ENCODE peak calls at places on chromosomes 6 and 20, in five cellular contexts. I is lung; W is upper lobe of right lung; Z is CD8-positive, alpha-beta T cell; G is naive thymus-derived CD4-positive, alpha-beta T cell. A is an unnamed sample.
A peak's percentile ranks its signal among the peaks of the same experiment; 100 is the strongest.

GRCh38 chr6:162237331-162237730 is 490.2 kb downstream of the PRKN start:
- DNase-seq in I (no peak), W (no peak), Z (no peak), G (no peak), A (no peak)

GRCh38 chr6:8526619-8527018 is 91.3 kb upstream of the SLC35B3 start:
- DNase-seq in I (no peak), W (no peak), Z (no peak), G (no peak), A (no peak)

GRCh38 chr6:33869826-33870423 is 66.1 kb upstream of the MLN start:
- DNase-seq in I (no peak), W (no peak), Z (no peak), G (no peak), A (no peak)

GRCh38 chr6:149904661-149905370 is 6.9 kb upstream of the RAET1E start:
- DNase-seq in I (no peak), W (peak; percentile 54), Z (no peak), G (no peak), A (no peak)

GRCh38 chr6:155291291-155291690 is 23.0 kb downstream of the TFB1M start:
- DNase-seq in I (no peak), W (no peak), Z (no peak), G (no peak), A (no peak)

GRCh38 chr20:20549699-20550098 is 162.7 kb downstream of the RALGAPA2 start:
- DNase-seq in I (no peak), W (no peak), Z (no peak), G (no peak), A (no peak)

GRCh38 chr20:431012-431904 is 23.2 kb downstream of the RBCK1 start:
- DNase-seq in I (peak; percentile 58), W (no peak), Z (peak; percentile 18), G (no peak), A (no peak)

GRCh38 chr20:3173582-3174441 is 463 bp upstream of the LZTS3 start:
- DNase-seq in I (peak; percentile 90), W (peak; percentile 96), Z (peak; percentile 90), G (peak; percentile 81), A (peak; percentile 91)

GRCh38 chr20:4507288-4507719 is 214.4 kb upstream of the PRND start:
- DNase-seq in I (no peak), W (no peak), Z (no peak), G (no peak), A (no peak)

GRCh38 chr6:3421763-3422456 is 34.9 kb downstream of the SLC22A23 start:
- DNase-seq in I (no peak), W (no peak), Z (no peak), G (no peak), A (no peak)

GRCh38 chr6:169624785-169625184 is 77.0 kb downstream of the WDR27 start:
- DNase-seq in I (no peak), W (no peak), Z (no peak), G (no peak), A (no peak)

GRCh38 chr20:45041464-45042337 is 59.2 kb downstream of the KCNS1 start:
- DNase-seq in I (no peak), W (no peak), Z (no peak), G (no peak), A (no peak)

GRCh38 chr6:71533939-71534379 is 245.3 kb downstream of the OGFRL1 start:
- DNase-seq in I (no peak), W (no peak), Z (no peak), G (no peak), A (no peak)

GRCh38 chr6:105488521-105489212 is 85.8 kb upstream of the PREP start:
- DNase-seq in I (no peak), W (no peak), Z (no peak), G (no peak), A (no peak)

GRCh38 chr6:97026298-97026697 is 101.8 kb downstream of the KLHL32 start:
- DNase-seq in I (no peak), W (no peak), Z (no peak), G (no peak), A (no peak)

GRCh38 chr6:110551088-110551487 is 74.7 kb upstream of the SLC22A16 start:
- DNase-seq in I (no peak), W (no peak), Z (no peak), G (no peak), A (no peak)

GRCh38 chr6:150641398-150642139 is 41.9 kb downstream of the PLEKHG1 start:
- DNase-seq in I (no peak), W (no peak), Z (no peak), G (no peak), A (no peak)

GRCh38 chr20:25270829-25271251 is 23.0 kb downstream of the PYGB start:
- DNase-seq in I (no peak), W (peak; percentile 44), Z (no peak), G (no peak), A (no peak)

GRCh38 chr6:14811760-14812428 is 434.0 kb upstream of the JARID2 start:
- DNase-seq in I (no peak), W (no peak), Z (no peak), G (no peak), A (no peak)

GRCh38 chr6:128990349-128990748 is 107.4 kb downstream of the LAMA2 start:
- DNase-seq in I (no peak), W (no peak), Z (no peak), G (no peak), A (no peak)

GRCh38 chr6:10409160-10409765 is 5.6 kb downstream of the TFAP2A start:
- DNase-seq in I (no peak), W (no peak), Z (no peak), G (no peak), A (no peak)

DNA sequence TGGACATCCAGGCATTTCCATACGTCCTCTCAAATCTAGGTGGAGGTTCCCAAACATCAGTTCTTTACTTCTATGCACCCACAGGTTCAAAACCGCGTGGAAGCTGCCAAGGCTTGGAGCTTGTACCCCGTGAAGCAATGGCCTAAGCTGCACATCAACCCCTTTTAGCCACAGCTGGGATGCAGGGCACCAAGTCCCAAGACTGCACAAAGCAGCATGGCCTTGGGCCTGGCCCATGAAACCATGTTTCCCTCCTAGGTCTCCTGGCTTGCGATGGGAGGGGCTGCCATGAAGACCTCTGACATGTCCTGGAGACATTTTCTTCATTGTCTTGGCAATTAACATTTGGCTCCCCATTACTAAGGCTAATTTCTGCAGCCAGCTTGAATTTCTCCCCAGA is 88.9 kb upstream of the CBLN4 start:
- DNase-seq in I (no peak), W (no peak), Z (no peak), G (no peak), A (no peak)
- H3K9me3 ChIP-seq in I (peaks cover 6% of the 10 kb centered on the region), W (no peaks in the 10 kb centered on the region), Z (no peaks in the 10 kb centered on the region), G (no peaks in the 10 kb centered on the region), A (peaks cover 2% of the 10 kb centered on the region)

DNA sequence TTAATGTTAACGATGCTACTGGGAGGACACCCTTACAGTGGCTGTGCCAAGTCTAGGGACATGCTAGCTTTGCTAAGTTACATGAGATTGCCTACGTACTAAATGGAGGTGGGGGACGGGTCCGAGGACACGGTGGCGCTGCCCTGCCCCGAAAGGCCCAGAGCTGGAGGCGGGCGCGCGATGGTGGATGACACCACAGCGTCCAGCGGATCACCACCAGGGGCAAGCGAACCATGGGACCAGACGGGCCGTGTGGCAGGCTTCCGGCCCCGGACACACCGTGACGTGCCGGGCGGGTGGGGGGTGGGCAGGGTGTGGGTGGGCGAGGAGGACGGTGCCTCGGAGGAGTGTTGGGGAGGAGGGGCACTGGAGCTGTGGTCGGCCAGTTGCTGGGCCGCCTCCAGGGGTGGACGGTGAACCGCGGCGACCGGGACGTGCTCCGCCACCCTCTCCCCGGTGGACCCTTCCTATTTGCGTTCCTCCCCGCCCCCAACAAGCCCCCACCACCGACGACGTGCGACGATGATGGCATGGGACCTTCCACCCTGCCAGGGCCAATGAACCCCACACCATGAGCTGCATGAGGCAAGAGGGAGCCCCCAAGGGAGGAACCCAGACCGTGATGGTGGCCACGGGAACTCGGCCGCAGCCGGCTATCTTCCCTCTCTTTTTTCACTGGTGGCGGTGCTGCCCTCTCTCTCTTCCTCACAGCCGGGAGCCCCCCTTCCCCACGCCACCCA is 773.3 kb upstream of the DEFB115 start:
- DNase-seq in I (no peak), W (no peak), Z (no peak), G (no peak), A (no peak)
- H3K9me3 ChIP-seq in I (peaks cover 9% of the 10 kb centered on the region), W (peaks cover 6% of the 10 kb centered on the region), Z (no peaks in the 10 kb centered on the region), G (no peaks in the 10 kb centered on the region), A (no peaks in the 10 kb centered on the region)

GRCh38 chr6:344816-345340 is 46.7 kb upstream of the IRF4 start:
- DNase-seq in I (no peak), W (peak; percentile 65), Z (no peak), G (no peak), A (no peak)
- H3K9me3 ChIP-seq in I (no peaks in the 10 kb centered on the region), W (no peaks in the 10 kb centered on the region), Z (no peaks in the 10 kb centered on the region), G (no peaks in the 10 kb centered on the region), A (no peaks in the 10 kb centered on the region)

DNA sequence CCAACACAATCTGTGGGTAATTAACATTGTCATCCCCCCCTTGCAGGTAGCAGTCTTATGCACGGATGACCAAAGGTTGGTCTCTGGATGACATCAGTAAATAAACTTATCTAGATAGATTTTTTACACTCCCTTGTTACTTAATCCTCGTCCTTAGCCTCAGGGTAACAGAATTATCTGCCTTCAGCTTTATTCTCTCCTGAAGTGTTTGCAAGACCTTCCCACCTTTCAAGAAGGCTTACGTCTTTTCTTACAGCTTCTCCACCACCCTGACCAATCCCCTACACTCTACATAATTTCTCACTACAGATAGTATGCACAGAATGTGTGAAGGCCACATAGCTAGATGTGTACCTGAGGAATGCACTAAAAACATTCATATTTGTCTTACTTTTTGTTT is 434.8 kb upstream of the HTR1E start:
- DNase-seq in I (no peak), W (no peak), Z (no peak), G (no peak), A (no peak)
- H3K9me3 ChIP-seq in I (peaks cover 6% of the 10 kb centered on the region), W (no peaks in the 10 kb centered on the region), Z (no peaks in the 10 kb centered on the region), G (no peaks in the 10 kb centered on the region), A (no peaks in the 10 kb centered on the region)

DNA sequence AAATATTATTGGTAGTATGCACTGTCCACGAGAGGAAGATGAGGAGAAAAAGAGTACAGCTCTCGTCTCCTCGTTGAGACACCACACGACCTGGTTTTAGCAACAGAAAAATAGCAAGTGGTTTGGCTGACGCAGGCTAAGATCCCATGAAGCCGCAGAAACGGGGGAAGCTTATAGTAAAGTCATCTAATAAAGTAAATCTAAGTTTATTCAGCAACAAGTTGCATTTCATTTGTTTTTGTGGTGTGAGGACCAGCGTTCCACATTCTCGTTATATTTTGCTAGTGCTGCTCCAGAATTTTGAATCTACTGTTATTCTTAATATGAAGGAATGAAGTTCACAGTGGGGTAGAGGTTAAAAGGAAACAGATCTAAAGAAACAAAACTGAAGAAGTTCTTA is 25.2 kb upstream of the IRF4 start:
- DNase-seq in I (no peak), W (no peak), Z (no peak), G (no peak), A (no peak)
- H3K9me3 ChIP-seq in I (no peaks in the 10 kb centered on the region), W (no peaks in the 10 kb centered on the region), Z (no peaks in the 10 kb centered on the region), G (no peaks in the 10 kb centered on the region), A (no peaks in the 10 kb centered on the region)

DNA sequence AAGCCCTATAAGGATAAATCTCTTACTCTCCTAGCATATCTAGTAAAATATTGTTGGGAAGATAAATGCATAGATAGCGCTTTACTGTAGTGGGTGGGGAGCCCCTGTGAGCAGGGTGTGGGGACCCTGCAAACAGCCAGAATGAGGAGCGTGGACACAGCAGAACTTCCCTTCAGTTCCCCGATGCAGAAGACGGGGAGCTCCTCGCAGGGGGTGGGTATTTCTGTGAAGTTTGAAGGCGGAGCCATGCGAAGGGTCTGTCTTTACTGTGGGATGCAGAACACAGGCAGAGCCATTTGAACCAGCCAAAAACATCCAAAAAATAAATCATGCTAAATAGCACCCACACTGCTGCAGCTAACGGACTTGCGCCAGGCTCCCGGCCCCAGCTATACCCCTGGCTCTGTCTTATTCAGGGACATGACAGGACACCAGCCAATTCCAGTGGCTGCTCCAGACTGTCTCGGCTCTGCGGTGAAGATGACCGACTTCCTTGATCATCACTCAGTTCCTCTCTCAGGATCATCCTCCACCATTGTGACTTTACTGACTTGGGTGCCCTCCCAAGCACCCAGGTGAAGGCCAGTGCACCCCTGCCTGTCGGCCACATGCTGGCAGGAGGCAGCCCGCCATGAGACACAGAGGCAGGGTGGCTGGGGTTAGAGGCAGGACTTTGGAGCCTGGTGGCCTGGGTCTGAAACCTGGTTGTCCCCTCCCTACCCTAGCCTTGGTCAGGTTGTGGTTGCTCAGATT is 134.5 kb downstream of the SMOC2 start:
- DNase-seq in I (no peak), W (no peak), Z (no peak), G (no peak), A (no peak)
- H3K9me3 ChIP-seq in I (no peaks in the 10 kb centered on the region), W (no peaks in the 10 kb centered on the region), Z (no peaks in the 10 kb centered on the region), G (no peaks in the 10 kb centered on the region), A (no peaks in the 10 kb centered on the region)

A was measured in T-helper 17 cell.